ENCODE peak calls at places on chromosomes 4 and X, in seven cellular contexts. One of them, this sample, is unnamed.

GRCh38 chr4:154590329-154591006 is at the start of gene FGA:
- DNase-seq in retinal pigment epithelial cell: no peak
- DNase-seq in SW480: peak
- DNase-seq in NCI-H1105: no peak
- DNase-seq in D341Med: no peak
- DNase-seq in activated naive CD4-positive, alpha-beta T cell: no peak
- DNase-seq in activated gamma-delta T cell treated with Interleukin-2 at 50 U/mL for 16 hours: no peak
- DNase-seq in this sample: no peak

GRCh38 chr4:119230288-119230687 is 17.8 kb downstream of the USP53 start:
- DNase-seq in SW480: no peak
- DNase-seq in D341Med: no peak
- DNase-seq in NCI-H1105: no peak
- DNase-seq in activated gamma-delta T cell treated with Interleukin-2 at 50 U/mL for 16 hours: no peak
- DNase-seq in activated naive CD4-positive, alpha-beta T cell: no peak
- DNase-seq in retinal pigment epithelial cell: no peak
- DNase-seq in this sample: no peak

GRCh38 chr4:133865606-133866327 is 335.8 kb downstream of the PABPC4L start:
- DNase-seq in retinal pigment epithelial cell: peak
- DNase-seq in SW480: no peak
- DNase-seq in D341Med: no peak
- DNase-seq in NCI-H1105: no peak
- DNase-seq in activated naive CD4-positive, alpha-beta T cell: no peak
- DNase-seq in activated gamma-delta T cell treated with Interleukin-2 at 50 U/mL for 16 hours: no peak
- DNase-seq in this sample: no peak

GRCh38 chr4:159146454-159146853 is 43.6 kb downstream of the RAPGEF2 start:
- DNase-seq in activated gamma-delta T cell treated with Interleukin-2 at 50 U/mL for 16 hours: no peak
- DNase-seq in SW480: no peak
- DNase-seq in D341Med: no peak
- DNase-seq in NCI-H1105: no peak
- DNase-seq in retinal pigment epithelial cell: no peak
- DNase-seq in activated naive CD4-positive, alpha-beta T cell: no peak
- DNase-seq in this sample: no peak

GRCh38 chr4:135243960-135244561 is 1042.5 kb upstream of the PABPC4L start:
- DNase-seq in NCI-H1105: no peak
- DNase-seq in activated gamma-delta T cell treated with Interleukin-2 at 50 U/mL for 16 hours: no peak
- DNase-seq in retinal pigment epithelial cell: no peak
- DNase-seq in activated naive CD4-positive, alpha-beta T cell: no peak
- DNase-seq in SW480: no peak
- DNase-seq in D341Med: no peak
- DNase-seq in this sample: no peak

GRCh38 chr4:110907801-110908313 is 285.0 kb upstream of the PITX2 start:
- DNase-seq in D341Med: no peak
- DNase-seq in SW480: no peak
- DNase-seq in NCI-H1105: no peak
- DNase-seq in activated gamma-delta T cell treated with Interleukin-2 at 50 U/mL for 16 hours: no peak
- DNase-seq in activated naive CD4-positive, alpha-beta T cell: no peak
- DNase-seq in retinal pigment epithelial cell: no peak
- DNase-seq in this sample: no peak

GRCh38 chr4:163372035-163372434 is 28.3 kb downstream of the NPY5R start:
- DNase-seq in NCI-H1105: no peak
- DNase-seq in activated naive CD4-positive, alpha-beta T cell: no peak
- DNase-seq in D341Med: no peak
- DNase-seq in SW480: no peak
- DNase-seq in retinal pigment epithelial cell: no peak
- DNase-seq in activated gamma-delta T cell treated with Interleukin-2 at 50 U/mL for 16 hours: no peak
- DNase-seq in this sample: no peak

GRCh38 chr4:67403342-67403741 is 142.0 kb downstream of the CENPC start:
- DNase-seq in activated gamma-delta T cell treated with Interleukin-2 at 50 U/mL for 16 hours: no peak
- DNase-seq in NCI-H1105: no peak
- DNase-seq in SW480: no peak
- DNase-seq in D341Med: no peak
- DNase-seq in retinal pigment epithelial cell: no peak
- DNase-seq in activated naive CD4-positive, alpha-beta T cell: no peak
- DNase-seq in this sample: no peak

GRCh38 chr4:168304744-168305459 is 13.7 kb downstream of the DDX60 start:
- DNase-seq in NCI-H1105: peak
- DNase-seq in SW480: no peak
- DNase-seq in retinal pigment epithelial cell: peak
- DNase-seq in activated gamma-delta T cell treated with Interleukin-2 at 50 U/mL for 16 hours: no peak
- DNase-seq in activated naive CD4-positive, alpha-beta T cell: no peak
- DNase-seq in D341Med: no peak
- DNase-seq in this sample: peak

GRCh38 chr4:83074086-83074704 is 39.2 kb downstream of the COPS4 start:
- DNase-seq in activated naive CD4-positive, alpha-beta T cell: no peak
- DNase-seq in D341Med: peak
- DNase-seq in NCI-H1105: no peak
- DNase-seq in SW480: peak
- DNase-seq in retinal pigment epithelial cell: peak
- DNase-seq in activated gamma-delta T cell treated with Interleukin-2 at 50 U/mL for 16 hours: peak
- DNase-seq in this sample: peak

GRCh38 chr4:11367371-11367770 is 61.3 kb downstream of the HS3ST1 start:
- DNase-seq in D341Med: no peak
- DNase-seq in activated gamma-delta T cell treated with Interleukin-2 at 50 U/mL for 16 hours: no peak
- DNase-seq in retinal pigment epithelial cell: no peak
- DNase-seq in activated naive CD4-positive, alpha-beta T cell: no peak
- DNase-seq in SW480: no peak
- DNase-seq in NCI-H1105: peak
- DNase-seq in this sample: peak

GRCh38 chr4:171186700-171187099 is 626.5 kb upstream of the GALNTL6 start:
- DNase-seq in retinal pigment epithelial cell: no peak
- DNase-seq in activated gamma-delta T cell treated with Interleukin-2 at 50 U/mL for 16 hours: no peak
- DNase-seq in activated naive CD4-positive, alpha-beta T cell: no peak
- DNase-seq in SW480: no peak
- DNase-seq in NCI-H1105: no peak
- DNase-seq in D341Med: no peak
- DNase-seq in this sample: no peak

GRCh38 chr4:154569028-154569427 is 6.2 kb downstream of the FGB start:
- DNase-seq in activated naive CD4-positive, alpha-beta T cell: no peak
- DNase-seq in SW480: no peak
- DNase-seq in D341Med: no peak
- DNase-seq in NCI-H1105: no peak
- DNase-seq in activated gamma-delta T cell treated with Interleukin-2 at 50 U/mL for 16 hours: no peak
- DNase-seq in retinal pigment epithelial cell: no peak
- DNase-seq in this sample: no peak

GRCh38 chrX:110208092-110208491 is 109.8 kb downstream of the AMMECR1 start:
- DNase-seq in activated naive CD4-positive, alpha-beta T cell: no peak
- DNase-seq in SW480: no peak
- DNase-seq in D341Med: no peak
- DNase-seq in retinal pigment epithelial cell: no peak
- DNase-seq in NCI-H1105: no peak
- DNase-seq in activated gamma-delta T cell treated with Interleukin-2 at 50 U/mL for 16 hours: no peak
- DNase-seq in this sample: no peak

GRCh38 chr4:142416711-142417275 is 429.3 kb downstream of the INPP4B start:
- DNase-seq in activated gamma-delta T cell treated with Interleukin-2 at 50 U/mL for 16 hours: no peak
- DNase-seq in SW480: no peak
- DNase-seq in activated naive CD4-positive, alpha-beta T cell: no peak
- DNase-seq in retinal pigment epithelial cell: no peak
- DNase-seq in NCI-H1105: no peak
- DNase-seq in D341Med: no peak
- DNase-seq in this sample: no peak

GRCh38 chrX:85084770-85085393 is 81.2 kb downstream of the APOOL start:
- DNase-seq in retinal pigment epithelial cell: no peak
- DNase-seq in SW480: peak
- DNase-seq in NCI-H1105: no peak
- DNase-seq in D341Med: peak
- DNase-seq in activated gamma-delta T cell treated with Interleukin-2 at 50 U/mL for 16 hours: peak
- DNase-seq in activated naive CD4-positive, alpha-beta T cell: no peak
- DNase-seq in this sample: no peak

GRCh38 chr4:742742-743311 is 37.2 kb downstream of the PCGF3 start:
- DNase-seq in activated gamma-delta T cell treated with Interleukin-2 at 50 U/mL for 16 hours: peak
- DNase-seq in NCI-H1105: no peak
- DNase-seq in D341Med: peak
- DNase-seq in SW480: no peak
- DNase-seq in activated naive CD4-positive, alpha-beta T cell: peak
- DNase-seq in retinal pigment epithelial cell: no peak
- DNase-seq in this sample: peak

GRCh38 chrX:115367956-115368355 is 78.4 kb downstream of the LUZP4 start:
- DNase-seq in NCI-H1105: no peak
- DNase-seq in D341Med: no peak
- DNase-seq in activated naive CD4-positive, alpha-beta T cell: no peak
- DNase-seq in activated gamma-delta T cell treated with Interleukin-2 at 50 U/mL for 16 hours: no peak
- DNase-seq in retinal pigment epithelial cell: no peak
- DNase-seq in SW480: peak
- DNase-seq in this sample: no peak

GRCh38 chrX:105969487-105969886 is 69.0 kb downstream of the SERPINA7 start:
- DNase-seq in NCI-H1105: no peak
- DNase-seq in SW480: no peak
- DNase-seq in D341Med: no peak
- DNase-seq in activated gamma-delta T cell treated with Interleukin-2 at 50 U/mL for 16 hours: no peak
- DNase-seq in retinal pigment epithelial cell: no peak
- DNase-seq in activated naive CD4-positive, alpha-beta T cell: no peak
- DNase-seq in this sample: no peak

GRCh38 chrX:104833401-104833800 is 267.4 kb downstream of the IL1RAPL2 start:
- DNase-seq in NCI-H1105: no peak
- DNase-seq in retinal pigment epithelial cell: no peak
- DNase-seq in D341Med: no peak
- DNase-seq in SW480: no peak
- DNase-seq in activated gamma-delta T cell treated with Interleukin-2 at 50 U/mL for 16 hours: no peak
- DNase-seq in activated naive CD4-positive, alpha-beta T cell: no peak
- DNase-seq in this sample: no peak

GRCh38 chr4:88643932-88644331 is 51.7 kb downstream of the HERC3 start:
- DNase-seq in D341Med: no peak
- DNase-seq in NCI-H1105: no peak
- DNase-seq in retinal pigment epithelial cell: no peak
- DNase-seq in SW480: no peak
- DNase-seq in activated naive CD4-positive, alpha-beta T cell: no peak
- DNase-seq in activated gamma-delta T cell treated with Interleukin-2 at 50 U/mL for 16 hours: no peak
- DNase-seq in this sample: no peak

GRCh38 chrX:19954707-19955106 is 36.2 kb downstream of the BCLAF3 start:
- DNase-seq in activated gamma-delta T cell treated with Interleukin-2 at 50 U/mL for 16 hours: no peak
- DNase-seq in SW480: no peak
- DNase-seq in activated naive CD4-positive, alpha-beta T cell: no peak
- DNase-seq in NCI-H1105: no peak
- DNase-seq in D341Med: no peak
- DNase-seq in retinal pigment epithelial cell: no peak
- DNase-seq in this sample: no peak

GRCh38 chrX:124388562-124388961 is 42.2 kb downstream of the SH2D1A start:
- DNase-seq in retinal pigment epithelial cell: peak
- DNase-seq in SW480: peak
- DNase-seq in activated gamma-delta T cell treated with Interleukin-2 at 50 U/mL for 16 hours: peak
- DNase-seq in D341Med: peak
- DNase-seq in activated naive CD4-positive, alpha-beta T cell: peak
- DNase-seq in NCI-H1105: peak
- DNase-seq in this sample: peak

GRCh38 chr4:82217986-82218715 is 155.6 kb downstream of the HNRNPD start:
- DNase-seq in D341Med: peak
- DNase-seq in SW480: peak
- DNase-seq in NCI-H1105: peak
- DNase-seq in retinal pigment epithelial cell: no peak
- DNase-seq in activated naive CD4-positive, alpha-beta T cell: no peak
- DNase-seq in activated gamma-delta T cell treated with Interleukin-2 at 50 U/mL for 16 hours: no peak
- DNase-seq in this sample: no peak

GRCh38 chr4:38488891-38489861 is 174.8 kb upstream of the KLF3 start:
- DNase-seq in retinal pigment epithelial cell: peak
- DNase-seq in D341Med: no peak
- DNase-seq in activated naive CD4-positive, alpha-beta T cell: no peak
- DNase-seq in activated gamma-delta T cell treated with Interleukin-2 at 50 U/mL for 16 hours: no peak
- DNase-seq in NCI-H1105: no peak
- DNase-seq in SW480: no peak
- DNase-seq in this sample: no peak

GRCh38 chr4:177239475-177239874 is 70.2 kb upstream of the NEIL3 start:
- DNase-seq in activated naive CD4-positive, alpha-beta T cell: no peak
- DNase-seq in retinal pigment epithelial cell: no peak
- DNase-seq in NCI-H1105: no peak
- DNase-seq in D341Med: no peak
- DNase-seq in activated gamma-delta T cell treated with Interleukin-2 at 50 U/mL for 16 hours: no peak
- DNase-seq in SW480: no peak
- DNase-seq in this sample: no peak

GRCh38 chrX:103883533-103883932 is 51.5 kb upstream of the RAB9B start:
- DNase-seq in activated gamma-delta T cell treated with Interleukin-2 at 50 U/mL for 16 hours: no peak
- DNase-seq in retinal pigment epithelial cell: no peak
- DNase-seq in NCI-H1105: no peak
- DNase-seq in SW480: no peak
- DNase-seq in activated naive CD4-positive, alpha-beta T cell: no peak
- DNase-seq in D341Med: no peak
- DNase-seq in this sample: no peak

This sample was measured in COR-L47.